ENCODE peak calls at places on chromosome 4, in six cellular contexts. One of them, this sample, is unnamed.

GRCh38 chr4:189046642-189047041 is 894.0 kb upstream of the FRG1 start:
- DNase-seq in K562: no peak
- DNase-seq in left lung: no peak
- DNase-seq in hepatocyte: no peak
- DNase-seq in progenitor cell of endocrine pancreas: no peak
- DNase-seq in stimulated activated naive B cell treated with anti-CD40 and anti-IgM and Interleukin-4, amounts not matched to agents 10 μg/mL and 1 μg/mL and 100 μg/mL, for 72 hours: no peak
- DNase-seq in this sample: no peak

GRCh38 chr4:140069068-140069467 is 84.9 kb downstream of the MAML3 start:
- DNase-seq in hepatocyte: no peak
- DNase-seq in K562: no peak
- DNase-seq in progenitor cell of endocrine pancreas: no peak
- DNase-seq in stimulated activated naive B cell treated with anti-CD40 and anti-IgM and Interleukin-4, amounts not matched to agents 10 μg/mL and 1 μg/mL and 100 μg/mL, for 72 hours: no peak
- DNase-seq in left lung: peak
- DNase-seq in this sample: peak

GRCh38 chr4:124427095-124427767 is 285.3 kb downstream of the ANKRD50 start:
- DNase-seq in left lung: no peak
- DNase-seq in stimulated activated naive B cell treated with anti-CD40 and anti-IgM and Interleukin-4, amounts not matched to agents 10 μg/mL and 1 μg/mL and 100 μg/mL, for 72 hours: no peak
- DNase-seq in progenitor cell of endocrine pancreas: no peak
- DNase-seq in K562: no peak
- DNase-seq in hepatocyte: peak
- DNase-seq in this sample: no peak

GRCh38 chr4:76591992-76592391 is 157.0 kb downstream of the SHROOM3 start:
- DNase-seq in K562: no peak
- DNase-seq in left lung: no peak
- DNase-seq in hepatocyte: no peak
- DNase-seq in progenitor cell of endocrine pancreas: no peak
- DNase-seq in stimulated activated naive B cell treated with anti-CD40 and anti-IgM and Interleukin-4, amounts not matched to agents 10 μg/mL and 1 μg/mL and 100 μg/mL, for 72 hours: no peak
- DNase-seq in this sample: no peak

GRCh38 chr4:105807496-105807895 is 87.8 kb upstream of the NPNT start:
- DNase-seq in progenitor cell of endocrine pancreas: no peak
- DNase-seq in hepatocyte: no peak
- DNase-seq in stimulated activated naive B cell treated with anti-CD40 and anti-IgM and Interleukin-4, amounts not matched to agents 10 μg/mL and 1 μg/mL and 100 μg/mL, for 72 hours: no peak
- DNase-seq in K562: no peak
- DNase-seq in left lung: no peak
- DNase-seq in this sample: no peak

GRCh38 chr4:162909952-162910351 is 256.7 kb downstream of the NAF1 start:
- DNase-seq in progenitor cell of endocrine pancreas: no peak
- DNase-seq in hepatocyte: no peak
- DNase-seq in K562: no peak
- DNase-seq in stimulated activated naive B cell treated with anti-CD40 and anti-IgM and Interleukin-4, amounts not matched to agents 10 μg/mL and 1 μg/mL and 100 μg/mL, for 72 hours: no peak
- DNase-seq in left lung: no peak
- DNase-seq in this sample: no peak

GRCh38 chr4:70718811-70719604 is 2.8 kb upstream of the RUFY3 start:
- DNase-seq in hepatocyte: no peak
- DNase-seq in stimulated activated naive B cell treated with anti-CD40 and anti-IgM and Interleukin-4, amounts not matched to agents 10 μg/mL and 1 μg/mL and 100 μg/mL, for 72 hours: no peak
- DNase-seq in left lung: no peak
- DNase-seq in progenitor cell of endocrine pancreas: no peak
- DNase-seq in K562: no peak
- DNase-seq in this sample: no peak

GRCh38 chr4:137359691-137360315 is 172.5 kb downstream of the PCDH18 start:
- DNase-seq in left lung: no peak
- DNase-seq in progenitor cell of endocrine pancreas: no peak
- DNase-seq in stimulated activated naive B cell treated with anti-CD40 and anti-IgM and Interleukin-4, amounts not matched to agents 10 μg/mL and 1 μg/mL and 100 μg/mL, for 72 hours: no peak
- DNase-seq in hepatocyte: peak
- DNase-seq in K562: no peak
- DNase-seq in this sample: no peak

GRCh38 chr4:183830438-183830985 is 74.6 kb upstream of the STOX2 start:
- DNase-seq in progenitor cell of endocrine pancreas: no peak
- DNase-seq in hepatocyte: no peak
- DNase-seq in K562: no peak
- DNase-seq in left lung: no peak
- DNase-seq in stimulated activated naive B cell treated with anti-CD40 and anti-IgM and Interleukin-4, amounts not matched to agents 10 μg/mL and 1 μg/mL and 100 μg/mL, for 72 hours: no peak
- DNase-seq in this sample: no peak

GRCh38 chr4:1644906-1645657 is 39.0 kb downstream of the FAM53A start:
- DNase-seq in progenitor cell of endocrine pancreas: no peak
- DNase-seq in left lung: no peak
- DNase-seq in stimulated activated naive B cell treated with anti-CD40 and anti-IgM and Interleukin-4, amounts not matched to agents 10 μg/mL and 1 μg/mL and 100 μg/mL, for 72 hours: no peak
- DNase-seq in hepatocyte: peak
- DNase-seq in K562: no peak
- DNase-seq in this sample: no peak

GRCh38 chr4:141896687-141897086 is 260.3 kb downstream of the IL15 start:
- DNase-seq in hepatocyte: no peak
- DNase-seq in progenitor cell of endocrine pancreas: no peak
- DNase-seq in left lung: no peak
- DNase-seq in K562: no peak
- DNase-seq in stimulated activated naive B cell treated with anti-CD40 and anti-IgM and Interleukin-4, amounts not matched to agents 10 μg/mL and 1 μg/mL and 100 μg/mL, for 72 hours: no peak
- DNase-seq in this sample: no peak

GRCh38 chr4:118741456-118741855 is 56.3 kb downstream of the METTL14 start:
- DNase-seq in stimulated activated naive B cell treated with anti-CD40 and anti-IgM and Interleukin-4, amounts not matched to agents 10 μg/mL and 1 μg/mL and 100 μg/mL, for 72 hours: no peak
- DNase-seq in hepatocyte: no peak
- DNase-seq in progenitor cell of endocrine pancreas: no peak
- DNase-seq in left lung: no peak
- DNase-seq in K562: no peak
- DNase-seq in this sample: no peak

GRCh38 chr4:108540536-108540935 is 79.8 kb upstream of the RPL34 start:
- DNase-seq in left lung: no peak
- DNase-seq in stimulated activated naive B cell treated with anti-CD40 and anti-IgM and Interleukin-4, amounts not matched to agents 10 μg/mL and 1 μg/mL and 100 μg/mL, for 72 hours: peak
- DNase-seq in progenitor cell of endocrine pancreas: no peak
- DNase-seq in hepatocyte: no peak
- DNase-seq in K562: no peak
- DNase-seq in this sample: peak

GRCh38 chr4:60780874-60781273 is 419.3 kb upstream of the ADGRL3 start:
- DNase-seq in stimulated activated naive B cell treated with anti-CD40 and anti-IgM and Interleukin-4, amounts not matched to agents 10 μg/mL and 1 μg/mL and 100 μg/mL, for 72 hours: no peak
- DNase-seq in left lung: no peak
- DNase-seq in hepatocyte: no peak
- DNase-seq in K562: no peak
- DNase-seq in progenitor cell of endocrine pancreas: no peak
- DNase-seq in this sample: no peak

GRCh38 chr4:114677346-114677979 is 78.9 kb downstream of the UGT8 start:
- DNase-seq in stimulated activated naive B cell treated with anti-CD40 and anti-IgM and Interleukin-4, amounts not matched to agents 10 μg/mL and 1 μg/mL and 100 μg/mL, for 72 hours: no peak
- DNase-seq in K562: no peak
- DNase-seq in progenitor cell of endocrine pancreas: no peak
- DNase-seq in hepatocyte: no peak
- DNase-seq in left lung: no peak
- DNase-seq in this sample: no peak

GRCh38 chr4:103634236-103634635 is 85.5 kb downstream of the TACR3 start:
- DNase-seq in stimulated activated naive B cell treated with anti-CD40 and anti-IgM and Interleukin-4, amounts not matched to agents 10 μg/mL and 1 μg/mL and 100 μg/mL, for 72 hours: no peak
- DNase-seq in progenitor cell of endocrine pancreas: no peak
- DNase-seq in hepatocyte: no peak
- DNase-seq in K562: no peak
- DNase-seq in left lung: no peak
- DNase-seq in this sample: no peak

GRCh38 chr4:10459305-10459704 is 2.1 kb upstream of the ZNF518B start:
- DNase-seq in progenitor cell of endocrine pancreas: no peak
- DNase-seq in stimulated activated naive B cell treated with anti-CD40 and anti-IgM and Interleukin-4, amounts not matched to agents 10 μg/mL and 1 μg/mL and 100 μg/mL, for 72 hours: no peak
- DNase-seq in hepatocyte: no peak
- DNase-seq in left lung: no peak
- DNase-seq in K562: peak
- DNase-seq in this sample: no peak

GRCh38 chr4:139085141-139085540 is 69.6 kb downstream of the NOCT start:
- DNase-seq in hepatocyte: no peak
- DNase-seq in left lung: no peak
- DNase-seq in K562: no peak
- DNase-seq in progenitor cell of endocrine pancreas: no peak
- DNase-seq in stimulated activated naive B cell treated with anti-CD40 and anti-IgM and Interleukin-4, amounts not matched to agents 10 μg/mL and 1 μg/mL and 100 μg/mL, for 72 hours: no peak
- DNase-seq in this sample: no peak

GRCh38 chr4:8525383-8526120 is 54.6 kb upstream of the GPR78 start:
- DNase-seq in left lung: no peak
- DNase-seq in stimulated activated naive B cell treated with anti-CD40 and anti-IgM and Interleukin-4, amounts not matched to agents 10 μg/mL and 1 μg/mL and 100 μg/mL, for 72 hours: no peak
- DNase-seq in hepatocyte: no peak
- DNase-seq in K562: no peak
- DNase-seq in progenitor cell of endocrine pancreas: no peak
- DNase-seq in this sample: no peak

GRCh38 chr4:56099378-56099786 is 150.6 kb downstream of the CEP135 start:
- DNase-seq in K562: no peak
- DNase-seq in left lung: no peak
- DNase-seq in hepatocyte: no peak
- DNase-seq in stimulated activated naive B cell treated with anti-CD40 and anti-IgM and Interleukin-4, amounts not matched to agents 10 μg/mL and 1 μg/mL and 100 μg/mL, for 72 hours: no peak
- DNase-seq in progenitor cell of endocrine pancreas: no peak
- DNase-seq in this sample: peak

GRCh38 chr4:150278206-150278605 is 200.0 kb downstream of the DCLK2 start:
- DNase-seq in stimulated activated naive B cell treated with anti-CD40 and anti-IgM and Interleukin-4, amounts not matched to agents 10 μg/mL and 1 μg/mL and 100 μg/mL, for 72 hours: no peak
- DNase-seq in progenitor cell of endocrine pancreas: no peak
- DNase-seq in K562: no peak
- DNase-seq in left lung: no peak
- DNase-seq in hepatocyte: no peak
- DNase-seq in this sample: no peak

GRCh38 chr4:39054497-39054896 is 7.5 kb upstream of the KLHL5 start:
- DNase-seq in hepatocyte: no peak
- DNase-seq in stimulated activated naive B cell treated with anti-CD40 and anti-IgM and Interleukin-4, amounts not matched to agents 10 μg/mL and 1 μg/mL and 100 μg/mL, for 72 hours: no peak
- DNase-seq in left lung: no peak
- DNase-seq in K562: no peak
- DNase-seq in progenitor cell of endocrine pancreas: no peak
- DNase-seq in this sample: no peak

GRCh38 chr4:161714022-161714751 is 449.6 kb downstream of the FSTL5 start:
- DNase-seq in stimulated activated naive B cell treated with anti-CD40 and anti-IgM and Interleukin-4, amounts not matched to agents 10 μg/mL and 1 μg/mL and 100 μg/mL, for 72 hours: no peak
- DNase-seq in K562: no peak
- DNase-seq in progenitor cell of endocrine pancreas: no peak
- DNase-seq in hepatocyte: no peak
- DNase-seq in left lung: no peak
- DNase-seq in this sample: no peak

GRCh38 chr4:140943486-140943885 is 187.3 kb upstream of the TBC1D9 start:
- DNase-seq in stimulated activated naive B cell treated with anti-CD40 and anti-IgM and Interleukin-4, amounts not matched to agents 10 μg/mL and 1 μg/mL and 100 μg/mL, for 72 hours: no peak
- DNase-seq in left lung: no peak
- DNase-seq in hepatocyte: no peak
- DNase-seq in K562: no peak
- DNase-seq in progenitor cell of endocrine pancreas: no peak
- DNase-seq in this sample: no peak

GRCh38 chr4:68693325-68694075 is 23.0 kb upstream of the UGT2B15 start:
- DNase-seq in stimulated activated naive B cell treated with anti-CD40 and anti-IgM and Interleukin-4, amounts not matched to agents 10 μg/mL and 1 μg/mL and 100 μg/mL, for 72 hours: no peak
- DNase-seq in K562: no peak
- DNase-seq in progenitor cell of endocrine pancreas: no peak
- DNase-seq in hepatocyte: no peak
- DNase-seq in left lung: no peak
- DNase-seq in this sample: no peak

GRCh38 chr4:151359576-151359975 is 34.2 kb upstream of the SH3D19 start:
- DNase-seq in left lung: no peak
- DNase-seq in hepatocyte: no peak
- DNase-seq in stimulated activated naive B cell treated with anti-CD40 and anti-IgM and Interleukin-4, amounts not matched to agents 10 μg/mL and 1 μg/mL and 100 μg/mL, for 72 hours: no peak
- DNase-seq in progenitor cell of endocrine pancreas: no peak
- DNase-seq in K562: no peak
- DNase-seq in this sample: no peak